ENCODE peak calls at places on chromosomes 3 and 15, in five cellular contexts. One of them, this sample, is unnamed.
A peak's percentile ranks its signal among the peaks of the same experiment; 100 is the strongest.

GRCh38 chr3:65787340-65787739 is 251.4 kb downstream of the MAGI1 start:
- DNase-seq in endodermal cell: no peak
- DNase-seq in heart left ventricle: no peak
- DNase-seq in coronary artery: no peak
- DNase-seq in mesothelial cell of epicardium: no peak
- DNase-seq in this sample: no peak

GRCh38 chr3:101619734-101620133 is 45.8 kb downstream of the PCNP start:
- DNase-seq in endodermal cell: peak; percentile 5
- DNase-seq in heart left ventricle: no peak
- DNase-seq in coronary artery: peak; percentile 2
- DNase-seq in mesothelial cell of epicardium: no peak
- DNase-seq in this sample: no peak

GRCh38 chr3:187975571-187976360 is 178.2 kb upstream of the LPP start:
- DNase-seq in endodermal cell: peak; percentile 61
- DNase-seq in heart left ventricle: no peak
- DNase-seq in coronary artery: no peak
- DNase-seq in mesothelial cell of epicardium: no peak
- DNase-seq in this sample: no peak

GRCh38 chr3:184156522-184156955 is 1.4 kb downstream of the DVL3 start:
- DNase-seq in endodermal cell: no peak
- DNase-seq in heart left ventricle: peak; percentile 86
- DNase-seq in coronary artery: no peak
- DNase-seq in mesothelial cell of epicardium: no peak
- DNase-seq in this sample: no peak

GRCh38 chr3:194080913-194081800 is 54.8 kb upstream of the HES1 start:
- DNase-seq in endodermal cell: no peak
- DNase-seq in heart left ventricle: no peak
- DNase-seq in coronary artery: no peak
- DNase-seq in mesothelial cell of epicardium: no peak
- DNase-seq in this sample: no peak

GRCh38 chr3:127988770-127989518 is 63.3 kb upstream of the SEC61A1 start:
- DNase-seq in endodermal cell: no peak
- DNase-seq in heart left ventricle: no peak
- DNase-seq in coronary artery: no peak
- DNase-seq in mesothelial cell of epicardium: no peak
- DNase-seq in this sample: no peak

GRCh38 chr3:188151438-188151837 is 2.5 kb upstream of the LPP start:
- DNase-seq in endodermal cell: no peak
- DNase-seq in heart left ventricle: no peak
- DNase-seq in coronary artery: no peak
- DNase-seq in mesothelial cell of epicardium: no peak
- DNase-seq in this sample: no peak

GRCh38 chr3:52788890-52789745 is 5.5 kb upstream of the ITIH3 start:
- DNase-seq in endodermal cell: no peak
- DNase-seq in heart left ventricle: no peak
- DNase-seq in coronary artery: no peak
- DNase-seq in mesothelial cell of epicardium: no peak
- DNase-seq in this sample: no peak

GRCh38 chr15:60385620-60386552 is 11.9 kb downstream of the ANXA2 start:
- DNase-seq in endodermal cell: peak; percentile 16
- DNase-seq in heart left ventricle: no peak
- DNase-seq in coronary artery: no peak
- DNase-seq in mesothelial cell of epicardium: no peak
- DNase-seq in this sample: no peak

GRCh38 chr15:83365370-83365938 is 81.0 kb upstream of the BNC1 start:
- DNase-seq in endodermal cell: peak; percentile 72
- DNase-seq in heart left ventricle: peak; percentile 9
- DNase-seq in coronary artery: no peak
- DNase-seq in mesothelial cell of epicardium: peak; percentile 53
- DNase-seq in this sample: no peak

GRCh38 chr3:129033619-129034321 is 26.8 kb upstream of the GP9 start:
- DNase-seq in endodermal cell: no peak
- DNase-seq in heart left ventricle: no peak
- DNase-seq in coronary artery: no peak
- DNase-seq in mesothelial cell of epicardium: no peak
- DNase-seq in this sample: no peak

GRCh38 chr3:171173732-171174131 is 147.2 kb upstream of the SLC2A2 start:
- DNase-seq in endodermal cell: peak; percentile 54
- DNase-seq in heart left ventricle: peak; percentile 49
- DNase-seq in coronary artery: no peak
- DNase-seq in mesothelial cell of epicardium: no peak
- DNase-seq in this sample: no peak

DNA sequence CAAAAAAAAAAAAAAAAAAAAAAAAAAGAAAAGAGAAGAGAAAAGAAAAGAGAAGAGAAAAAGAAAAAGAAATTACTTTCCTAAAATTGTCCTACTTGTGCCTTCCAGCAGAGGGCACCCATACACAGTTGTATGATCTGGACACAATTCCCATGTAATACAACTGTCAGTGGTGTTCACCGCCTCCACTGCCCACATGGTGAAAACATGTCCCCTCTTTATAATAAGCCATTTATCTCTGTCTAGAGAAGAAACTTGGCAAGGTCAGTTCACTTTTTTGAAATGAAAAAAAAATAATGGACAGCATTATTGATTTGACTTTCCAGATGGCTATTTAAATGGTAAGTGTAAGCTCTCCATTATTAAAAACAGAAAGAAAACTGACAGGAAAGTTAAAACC is 459.4 kb downstream of the GBE1 start:
- DNase-seq in endodermal cell: peak; percentile 66
- DNase-seq in heart left ventricle: peak; percentile 12
- DNase-seq in coronary artery: no peak
- DNase-seq in mesothelial cell of epicardium: no peak
- DNase-seq in this sample: peak; percentile 64
- TF ChIP-seq CTCF in endodermal cell: peak; percentile 85
- TF ChIP-seq CTCF in heart left ventricle: peak; percentile 69
- TF ChIP-seq CTCF in coronary artery: peak; percentile 50
- TF ChIP-seq CTCF in mesothelial cell of epicardium: peak; percentile 80
- TF ChIP-seq CTCF in this sample: peak; percentile 69

DNA sequence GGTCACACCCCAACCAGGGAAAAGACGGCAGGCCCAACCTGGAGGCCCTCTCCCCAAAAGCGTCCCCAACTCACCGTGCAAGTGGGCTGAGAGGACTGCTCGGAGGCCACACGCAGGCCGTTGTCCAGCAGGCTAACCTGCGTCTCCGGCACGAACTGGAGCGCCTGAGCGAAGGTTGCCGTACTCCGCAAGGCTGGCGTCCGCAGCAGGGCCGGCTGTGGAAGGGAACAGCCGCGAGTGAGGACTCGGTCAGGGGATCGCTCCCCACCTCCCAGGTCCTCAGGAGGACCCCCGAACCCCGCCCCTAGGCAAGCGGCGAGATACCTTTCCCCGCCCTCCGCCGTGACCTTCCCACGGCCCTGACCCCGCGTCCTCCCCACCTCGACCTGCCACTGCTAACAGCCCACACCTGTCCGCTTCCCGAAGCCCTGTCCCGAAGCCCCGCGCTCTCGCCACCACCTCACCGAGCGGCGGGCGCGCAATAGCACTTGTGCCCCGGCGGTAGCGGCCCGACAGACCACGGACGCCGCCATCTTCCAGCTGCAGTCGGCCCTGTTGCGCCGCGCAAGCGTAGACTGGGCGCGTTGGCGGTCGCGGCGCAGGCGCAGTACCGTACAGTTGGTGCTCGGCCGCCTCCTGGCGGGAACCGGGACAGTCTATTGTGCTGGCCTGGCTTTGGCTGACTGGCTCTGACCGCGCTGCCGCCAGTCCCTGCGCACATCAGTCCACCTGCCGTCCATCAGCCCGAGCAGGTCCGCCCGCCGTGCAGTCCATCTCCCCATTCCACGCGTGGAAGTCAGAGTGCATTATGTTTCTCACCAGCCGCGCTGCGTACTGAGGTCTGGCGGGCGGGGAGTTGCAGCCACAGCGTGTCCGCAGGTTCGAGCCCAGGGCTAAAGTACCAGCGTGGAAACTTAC is at the start of gene UQCRC1:
- DNase-seq in endodermal cell: peak; percentile 97
- DNase-seq in heart left ventricle: peak; percentile 92
- DNase-seq in coronary artery: peak; percentile 93
- DNase-seq in mesothelial cell of epicardium: peak; percentile 87
- DNase-seq in this sample: peak; percentile 97
- TF ChIP-seq CTCF in endodermal cell: peak; percentile 77
- TF ChIP-seq CTCF in heart left ventricle: peak; percentile 91
- TF ChIP-seq CTCF in coronary artery: peak; percentile 79
- TF ChIP-seq CTCF in mesothelial cell of epicardium: peak; percentile 72
- TF ChIP-seq CTCF in this sample: peak; percentile 75

GRCh38 chr3:155738580-155739076 is 6.2 kb downstream of the PLCH1 start:
- DNase-seq in endodermal cell: no peak
- DNase-seq in heart left ventricle: no peak
- DNase-seq in coronary artery: no peak
- DNase-seq in mesothelial cell of epicardium: no peak
- DNase-seq in this sample: no peak

GRCh38 chr3:155737844-155738460 is 6.9 kb downstream of the PLCH1 start:
- DNase-seq in endodermal cell: no peak
- DNase-seq in heart left ventricle: no peak
- DNase-seq in coronary artery: no peak
- DNase-seq in mesothelial cell of epicardium: no peak
- DNase-seq in this sample: no peak

GRCh38 chr3:155741081-155741480 is 3.8 kb downstream of the PLCH1 start:
- DNase-seq in endodermal cell: no peak
- DNase-seq in heart left ventricle: no peak
- DNase-seq in coronary artery: no peak
- DNase-seq in mesothelial cell of epicardium: no peak
- DNase-seq in this sample: no peak

GRCh38 chr3:155741598-155741997 is 3.3 kb downstream of the PLCH1 start:
- DNase-seq in endodermal cell: no peak
- DNase-seq in heart left ventricle: no peak
- DNase-seq in coronary artery: no peak
- DNase-seq in mesothelial cell of epicardium: no peak
- DNase-seq in this sample: no peak

GRCh38 chr3:155739154-155739553 is 5.7 kb downstream of the PLCH1 start:
- DNase-seq in endodermal cell: no peak
- DNase-seq in heart left ventricle: no peak
- DNase-seq in coronary artery: no peak
- DNase-seq in mesothelial cell of epicardium: no peak
- DNase-seq in this sample: no peak
- TF ChIP-seq CTCF in endodermal cell: peak; percentile 59
- TF ChIP-seq CTCF in heart left ventricle: no peak
- TF ChIP-seq CTCF in coronary artery: no peak
- TF ChIP-seq CTCF in mesothelial cell of epicardium: no peak
- TF ChIP-seq CTCF in this sample: no peak

GRCh38 chr15:89490081-89490480 is 6.3 kb downstream of the RHCG start:
- DNase-seq in endodermal cell: peak; percentile 49
- DNase-seq in heart left ventricle: no peak
- DNase-seq in coronary artery: no peak
- DNase-seq in mesothelial cell of epicardium: peak; percentile 10
- DNase-seq in this sample: no peak
- TF ChIP-seq CTCF in endodermal cell: no peak
- TF ChIP-seq CTCF in heart left ventricle: no peak
- TF ChIP-seq CTCF in coronary artery: no peak
- TF ChIP-seq CTCF in mesothelial cell of epicardium: no peak
- TF ChIP-seq CTCF in this sample: no peak

DNA sequence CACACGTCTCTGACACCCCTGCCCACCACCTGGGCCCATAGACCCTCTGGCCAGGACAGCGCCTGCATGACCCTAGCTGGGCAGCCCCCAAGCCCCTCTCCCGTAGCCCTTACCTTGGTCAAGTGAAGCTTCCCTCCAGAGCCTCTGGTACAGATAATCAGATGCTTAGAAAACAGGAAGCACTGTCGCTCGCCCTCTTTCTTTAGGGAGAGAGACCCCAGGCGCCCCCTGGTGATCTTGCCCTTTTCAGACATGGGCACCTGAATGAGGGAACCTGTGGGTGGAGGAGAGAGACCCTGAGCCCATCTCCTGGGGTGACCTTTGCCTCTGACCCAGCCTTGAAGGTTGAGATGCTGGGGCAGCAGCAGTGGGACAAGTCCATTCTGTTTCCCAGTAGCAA is 65.4 kb downstream of the RASGRF1 start:
- DNase-seq in endodermal cell: peak; percentile 76
- DNase-seq in heart left ventricle: no peak
- DNase-seq in coronary artery: no peak
- DNase-seq in mesothelial cell of epicardium: no peak
- DNase-seq in this sample: peak; percentile 43
- TF ChIP-seq CTCF in endodermal cell: peak; percentile 57
- TF ChIP-seq CTCF in heart left ventricle: peak; percentile 4
- TF ChIP-seq CTCF in coronary artery: no peak
- TF ChIP-seq CTCF in mesothelial cell of epicardium: no peak
- TF ChIP-seq CTCF in this sample: peak; percentile 49

DNA sequence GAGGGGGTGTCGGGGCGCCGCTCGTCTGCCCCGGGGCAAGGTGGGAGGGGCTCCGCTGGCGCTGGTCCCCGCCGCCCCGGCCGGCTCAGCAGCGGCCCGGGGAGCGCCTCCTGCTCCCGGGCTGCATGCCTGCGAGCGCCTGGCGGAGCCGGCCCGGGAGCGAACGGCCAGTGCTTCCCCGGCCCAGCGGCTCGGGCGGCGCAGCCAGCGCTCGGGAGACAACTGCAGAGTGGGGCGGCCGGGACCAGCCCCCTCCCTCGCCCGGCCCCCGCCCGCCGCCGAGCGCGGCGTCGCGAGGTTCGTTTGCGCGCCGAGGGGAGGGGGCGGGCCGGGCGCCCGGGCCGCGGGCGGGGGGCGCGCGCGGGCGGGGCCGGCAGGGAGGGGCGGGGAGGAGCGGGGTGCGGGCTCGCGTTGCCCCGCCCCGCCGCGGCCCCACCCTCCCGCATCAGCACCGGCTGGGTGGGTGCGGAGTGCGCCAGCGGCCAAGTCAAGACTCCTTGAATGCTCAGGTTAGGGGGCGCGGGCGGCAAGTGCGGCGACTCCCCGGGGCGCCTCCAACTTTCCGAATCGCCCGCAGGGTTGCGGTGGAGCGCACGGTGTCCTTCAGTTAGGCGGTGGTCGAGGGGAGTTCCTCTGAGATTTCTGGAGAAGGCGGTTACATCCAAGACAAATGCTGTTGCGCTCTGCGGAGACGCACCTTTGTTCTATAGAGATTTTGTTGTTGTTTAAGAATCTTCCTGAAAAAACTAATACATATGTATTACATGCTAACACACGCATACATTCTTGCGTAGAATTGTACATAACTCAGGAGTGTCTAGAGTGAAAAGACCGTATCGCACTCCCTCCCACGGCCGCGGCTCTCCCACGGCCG is at the start of gene RGMA:
- DNase-seq in endodermal cell: peak; percentile 85
- DNase-seq in heart left ventricle: peak; percentile 32
- DNase-seq in coronary artery: no peak
- DNase-seq in mesothelial cell of epicardium: no peak
- DNase-seq in this sample: peak; percentile 59
- TF ChIP-seq CTCF in endodermal cell: no peak
- TF ChIP-seq CTCF in heart left ventricle: no peak
- TF ChIP-seq CTCF in coronary artery: no peak
- TF ChIP-seq CTCF in mesothelial cell of epicardium: no peak
- TF ChIP-seq CTCF in this sample: no peak

DNA sequence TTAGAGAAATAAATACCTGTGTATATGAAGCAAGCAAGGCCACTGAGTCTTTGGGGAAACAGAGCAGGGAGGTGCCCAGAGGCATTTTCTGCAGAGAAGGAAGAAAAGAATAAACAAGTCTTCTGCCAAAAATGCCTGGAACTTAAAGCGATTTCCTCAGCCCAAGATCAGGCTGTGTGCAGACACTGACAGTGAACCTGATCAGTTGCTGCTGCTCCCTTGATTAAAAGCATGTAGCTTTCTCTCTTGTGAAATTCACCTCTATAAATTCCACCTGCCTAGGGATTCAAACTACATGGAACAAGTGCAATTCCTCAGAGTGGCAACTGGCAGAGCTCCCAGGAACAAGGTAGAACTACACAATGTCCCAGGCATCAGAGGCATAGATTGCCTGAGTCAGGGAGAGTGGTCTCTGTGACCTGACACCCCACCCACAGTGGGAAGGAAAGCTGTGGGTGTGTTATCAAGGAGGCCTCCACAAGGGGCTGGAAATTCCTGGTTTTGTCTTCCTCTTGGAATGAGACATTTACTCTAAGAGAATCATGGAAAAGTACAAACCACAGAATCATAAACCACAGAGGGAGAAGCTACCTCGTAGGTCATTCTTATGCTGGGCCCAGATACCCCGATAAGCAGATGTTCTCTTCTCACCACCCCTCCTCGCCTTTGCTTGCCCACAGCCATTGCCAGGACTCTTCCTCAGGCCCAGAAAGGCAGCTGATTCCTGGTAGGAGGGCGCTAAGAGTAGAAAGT is 1.8 kb upstream of the ZBTB38 start:
- DNase-seq in endodermal cell: no peak
- DNase-seq in heart left ventricle: peak; percentile 22
- DNase-seq in coronary artery: no peak
- DNase-seq in mesothelial cell of epicardium: no peak
- DNase-seq in this sample: no peak
- TF ChIP-seq CTCF in endodermal cell: no peak
- TF ChIP-seq CTCF in heart left ventricle: no peak
- TF ChIP-seq CTCF in coronary artery: no peak
- TF ChIP-seq CTCF in mesothelial cell of epicardium: no peak
- TF ChIP-seq CTCF in this sample: no peak